ENCODE peak calls at places on chromosomes 16 and 17, in seven cellular contexts. R is lung; Y is colonic mucosa; V is naive thymus-derived CD4-positive, alpha-beta T cell; N is adipocyte; B is lower lobe of right lung; H is HL-60. U is an unnamed sample.

GRCh38 chr17:71613996-71614395 is 506.8 kb upstream of the SOX9 start:
- DNase-seq in Y (no peak), V (no peak), B (no peak), N (no peak), H (no peak), R (no peak), U (no peak)

GRCh38 chr16:76676356-76676755 is 399.2 kb downstream of the CNTNAP4 start:
- DNase-seq in V (no peak), R (no peak), N (no peak), B (no peak), H (no peak), Y (no peak), U (no peak)

GRCh38 chr16:1433756-1434155 is 2.9 kb downstream of the PERCC1 start:
- DNase-seq in Y (no peak), H (no peak), R (no peak), V (no peak), B (no peak), N (no peak), U (no peak)

GRCh38 chr17:44279586-44280344 is 11.8 kb upstream of the SLC4A1 start:
- DNase-seq in B (peak), N (peak), R (peak), H (peak), V (no peak), Y (peak), U (peak)

GRCh38 chr16:14353340-14353739 is 276.7 kb downstream of the PARN start:
- DNase-seq in V (no peak), H (no peak), R (no peak), Y (no peak), N (no peak), B (no peak), U (no peak)

GRCh38 chr17:2398655-2399571 is 1.9 kb downstream of the MNT start:
- DNase-seq in V (peak), Y (peak), H (peak), N (peak), B (peak), R (peak), U (peak)

GRCh38 chr16:57889960-57890751 is 80.8 kb downstream of the CNGB1 start:
- DNase-seq in R (no peak), B (no peak), N (peak), V (no peak), Y (peak), H (no peak), U (peak)

GRCh38 chr17:13036776-13037175 is 18.9 kb upstream of the ELAC2 start:
- DNase-seq in N (no peak), B (no peak), Y (no peak), H (no peak), V (no peak), R (no peak), U (no peak)

GRCh38 chr17:60170835-60171752 is 21.3 kb downstream of the CA4 start:
- DNase-seq in B (no peak), Y (no peak), H (no peak), N (no peak), V (no peak), R (no peak), U (no peak)

GRCh38 chr16:68396481-68396880 is 51.8 kb downstream of the SMPD3 start:
- DNase-seq in R (peak), B (peak), H (peak), N (peak), Y (peak), V (peak), U (peak)

GRCh38 chr17:83144421-83145357 is 65.3 kb downstream of the METRNL start:
- DNase-seq in Y (no peak), H (no peak), R (peak), N (peak), B (peak), V (no peak), U (peak)

GRCh38 chr16:68388124-68388523 is 60.2 kb downstream of the SMPD3 start:
- DNase-seq in N (no peak), H (no peak), B (peak), V (no peak), R (no peak), Y (no peak), U (no peak)

GRCh38 chr16:67593288-67593687 is 31.0 kb downstream of the CTCF start:
- DNase-seq in B (no peak), R (no peak), Y (no peak), H (no peak), N (no peak), V (no peak), U (peak)

GRCh38 chr17:21689604-21690003 is 2.7 kb upstream of the KCNJ18 start:
- DNase-seq in N (peak), B (no peak), H (no peak), R (peak), Y (no peak), V (no peak), U (peak)

GRCh38 chr17:63932008-63932561 is at the start of gene CD79B:
- DNase-seq in B (no peak), V (no peak), Y (no peak), H (no peak), N (no peak), R (no peak), U (no peak)

GRCh38 chr17:1490643-1491405 is 1.7 kb downstream of the MYO1C start:
- DNase-seq in N (peak), V (peak), B (peak), Y (peak), H (no peak), R (peak), U (peak)

GRCh38 chr17:60039096-60039495 is 39.6 kb downstream of the HEATR6 start:
- DNase-seq in N (no peak), R (no peak), B (no peak), Y (no peak), V (no peak), H (no peak), U (no peak)

GRCh38 chr17:68101992-68102758 is 66.6 kb downstream of the KPNA2 start:
- DNase-seq in R (peak), B (no peak), H (no peak), N (peak), Y (peak), V (peak), U (no peak)

GRCh38 chr17:79838541-79839274 is 532 bp downstream of the CBX4 start:
- DNase-seq in H (peak), Y (peak), N (peak), B (peak), R (no peak), V (peak), U (peak)

GRCh38 chr17:1515640-1516402 is 591 bp downstream of the INPP5K start:
- DNase-seq in R (peak), H (peak), N (peak), V (peak), Y (peak), B (peak), U (peak)

GRCh38 chr17:29390856-29391631 is 881 bp downstream of the TAOK1 start:
- DNase-seq in Y (peak), V (peak), R (no peak), H (peak), N (peak), B (no peak), U (peak)

GRCh38 chr16:85556456-85557082 is 56.6 kb upstream of the GSE1 start:
- DNase-seq in V (peak), B (peak), Y (peak), H (peak), R (peak), N (peak), U (peak)

GRCh38 chr16:46911038-46911437 is 26.9 kb downstream of the GPT2 start:
- DNase-seq in B (no peak), N (no peak), R (no peak), V (no peak), H (no peak), Y (no peak), U (no peak)

GRCh38 chr17:51860934-51861561 is 297.5 kb downstream of the CA10 start:
- DNase-seq in Y (peak), H (peak), V (no peak), N (no peak), B (no peak), R (no peak), U (no peak)

GRCh38 chr16:30533748-30534367 is 800 bp downstream of the ZNF747 start:
- DNase-seq in Y (peak), B (no peak), N (no peak), H (peak), R (no peak), V (no peak), U (no peak)

GRCh38 chr17:8084250-8084649 is 3.3 kb downstream of the ALOX12B start:
- DNase-seq in N (no peak), R (no peak), B (peak), V (no peak), Y (no peak), H (no peak), U (no peak)

GRCh38 chr16:1493746-1494094 is 560 bp downstream of the TELO2 start:
- DNase-seq in R (no peak), V (no peak), N (peak), H (no peak), Y (no peak), B (no peak), U (peak)

GRCh38 chr17:77572065-77572601 is 386.4 kb upstream of the TNRC6C start:
- DNase-seq in B (peak), V (no peak), H (no peak), Y (no peak), R (no peak), N (no peak), U (no peak)

GRCh38 chr17:77570565-77570898 is 388.0 kb upstream of the TNRC6C start:
- DNase-seq in H (no peak), Y (no peak), V (no peak), B (peak), N (no peak), R (no peak), U (no peak)

GRCh38 chr17:77569846-77570564 is 388.5 kb upstream of the TNRC6C start:
- DNase-seq in Y (no peak), N (no peak), V (no peak), R (no peak), H (no peak), B (peak), U (no peak)

GRCh38 chr17:77571562-77571981 is 386.9 kb upstream of the TNRC6C start:
- DNase-seq in Y (no peak), N (peak), B (peak), V (peak), H (no peak), R (no peak), U (peak)

DNA sequence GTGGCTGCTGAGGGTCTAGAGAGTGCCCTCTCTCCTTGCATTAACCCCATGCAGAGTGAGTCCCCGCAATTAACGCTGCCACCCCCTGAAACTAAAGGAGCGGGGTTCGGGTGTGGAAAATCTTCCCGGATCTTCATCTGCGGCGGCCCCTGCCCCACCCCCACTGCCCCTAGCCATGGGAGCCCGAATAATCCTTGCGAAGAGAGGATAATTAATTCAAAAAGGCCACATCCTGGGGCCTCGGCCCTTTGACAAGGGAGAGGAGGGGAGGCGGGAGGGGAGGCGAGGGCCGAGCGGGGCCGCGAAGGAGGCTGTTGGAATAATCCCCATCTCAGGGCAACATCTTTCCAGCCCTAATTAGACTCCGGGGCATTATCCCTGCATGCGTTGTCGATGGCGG is 387.4 kb upstream of the TNRC6C start:
- DNase-seq in N (no peak), Y (no peak), R (no peak), B (peak), V (no peak), H (no peak), U (no peak)
- H3K4me3 ChIP-seq in N (peak), Y (no peak), R (no peak), B (peak), V (peak), H (no peak), U (no peak)

GRCh38 chr17:5499790-5500189 is 13.4 kb downstream of the MIS12 start:
- DNase-seq in H (no peak), V (no peak), Y (no peak), R (no peak), B (no peak), N (peak), U (no peak)
- H3K4me3 ChIP-seq in H (no peak), V (peak), Y (peak), R (no peak), B (peak), N (peak), U (peak)

GRCh38 chr16:79599837-79600635 is 501 bp downstream of the MAF start:
- DNase-seq in V (peak), Y (peak), B (peak), H (no peak), N (peak), R (no peak), U (peak)

GRCh38 chr16:79599256-79599836 is 1.2 kb downstream of the MAF start:
- DNase-seq in B (no peak), N (peak), H (no peak), R (no peak), Y (no peak), V (peak), U (no peak)

GRCh38 chr16:79601978-79602609 is 1.6 kb upstream of the MAF start:
- DNase-seq in B (peak), N (peak), H (peak), V (peak), R (peak), Y (peak), U (peak)

GRCh38 chr16:79601092-79601977 is 798 bp upstream of the MAF start:
- DNase-seq in B (peak), H (no peak), V (peak), N (peak), Y (peak), R (peak), U (peak)

DNA sequence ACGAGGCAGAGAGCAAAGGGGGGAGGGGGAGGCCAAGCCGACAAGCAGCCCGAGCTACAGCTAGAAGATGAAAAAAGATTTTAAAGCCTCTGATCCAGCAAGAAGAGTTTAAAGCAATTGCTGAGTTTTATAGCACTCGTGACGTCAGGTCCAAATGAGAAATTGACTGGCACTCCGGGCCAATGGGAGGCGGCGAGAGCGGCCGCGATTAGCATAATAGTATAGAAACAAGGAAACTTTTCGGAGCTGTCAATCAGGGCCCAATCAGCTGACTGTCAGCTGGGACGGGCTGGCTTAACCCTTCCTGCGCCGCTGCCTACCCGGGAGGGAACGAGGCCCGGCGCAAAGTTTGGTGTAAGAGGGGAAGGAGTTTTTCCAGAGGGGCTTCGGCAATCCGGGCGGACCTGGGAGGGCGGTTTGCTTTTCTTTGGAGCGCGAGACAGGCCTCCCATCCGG is at the start of gene MAF:
- DNase-seq in R (peak), V (peak), H (no peak), B (peak), Y (peak), N (peak), U (peak)
- H3K4me3 ChIP-seq in R (peak), V (peak), H (peak), B (peak), Y (peak), N (peak), U (peak)

GRCh38 chr17:76538941-76539340 is 903 bp upstream of the PRCD start:
- DNase-seq in R (no peak), Y (no peak), V (no peak), B (peak), H (no peak), N (no peak), U (no peak)
- H3K4me3 ChIP-seq in R (no peak), Y (no peak), V (no peak), B (peak), H (no peak), N (peak), U (peak)

GRCh38 chr16:86932130-86932982 is 354.0 kb downstream of the FOXL1 start:
- DNase-seq in R (no peak), V (no peak), N (no peak), B (no peak), Y (no peak), H (no peak), U (no peak)

GRCh38 chr16:86930001-86930400 is 351.7 kb downstream of the FOXL1 start:
- DNase-seq in H (no peak), V (no peak), B (no peak), R (no peak), N (no peak), Y (no peak), U (no peak)

GRCh38 chr16:86929149-86929871 is 351.0 kb downstream of the FOXL1 start:
- DNase-seq in V (no peak), B (no peak), Y (no peak), R (no peak), H (no peak), N (no peak), U (peak)

GRCh38 chr16:86930663-86931062 is 352.3 kb downstream of the FOXL1 start:
- DNase-seq in B (no peak), V (no peak), Y (no peak), H (no peak), N (no peak), R (no peak), U (no peak)

DNA sequence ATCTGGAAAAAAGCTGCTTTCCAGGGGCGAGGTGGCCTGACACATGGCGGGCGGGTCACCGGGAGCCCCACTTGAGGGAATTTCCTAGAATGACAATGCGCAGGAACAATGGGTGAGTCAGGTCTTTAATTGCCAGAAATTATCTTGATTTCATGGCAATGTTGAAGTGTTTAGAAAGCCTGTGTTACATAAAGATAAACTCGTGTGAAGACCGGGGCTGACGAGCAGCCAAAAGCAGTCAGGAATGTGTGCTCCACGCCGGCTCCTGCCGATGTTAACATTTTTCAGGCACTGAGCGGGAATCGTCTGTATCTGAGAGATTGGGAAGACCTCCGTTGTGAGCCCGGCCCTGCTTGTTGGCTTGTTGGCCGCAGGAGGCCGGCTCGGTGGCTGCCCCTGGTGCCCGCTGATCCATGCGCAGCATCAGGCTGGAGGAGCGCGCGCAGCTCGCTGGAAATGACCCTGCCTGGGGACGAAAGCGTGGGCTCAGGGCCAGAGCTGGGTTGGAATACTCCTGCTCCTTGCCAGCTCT is 353.1 kb downstream of the FOXL1 start:
- DNase-seq in H (no peak), B (no peak), N (peak), R (no peak), V (no peak), Y (no peak), U (peak)
- H3K4me3 ChIP-seq in H (no peak), B (no peak), N (peak), R (no peak), V (no peak), Y (no peak), U (no peak)

GRCh38 chr17:78256705-78257559 is 25.5 kb downstream of the TMEM235 start:
- DNase-seq in Y (no peak), R (no peak), V (no peak), H (no peak), B (no peak), N (no peak), U (peak)
- H3K4me3 ChIP-seq in Y (no peak), R (no peak), V (no peak), H (no peak), B (no peak), N (no peak), U (no peak)

GRCh38 chr17:50162466-50163254 is 3.1 kb upstream of the SGCA start:
- DNase-seq in V (peak), Y (no peak), N (no peak), R (no peak), H (no peak), B (no peak), U (no peak)

GRCh38 chr17:50161023-50161910 is 4.5 kb upstream of the SGCA start:
- DNase-seq in V (peak), H (peak), R (peak), B (peak), N (peak), Y (peak), U (peak)

GRCh38 chr17:50163846-50164696 is 1.7 kb upstream of the SGCA start:
- DNase-seq in R (no peak), H (no peak), B (no peak), N (no peak), Y (no peak), V (no peak), U (no peak)

GRCh38 chr17:50164697-50164988 is 1.2 kb upstream of the SGCA start:
- DNase-seq in Y (no peak), R (no peak), B (no peak), H (no peak), N (no peak), V (no peak), U (no peak)

DNA sequence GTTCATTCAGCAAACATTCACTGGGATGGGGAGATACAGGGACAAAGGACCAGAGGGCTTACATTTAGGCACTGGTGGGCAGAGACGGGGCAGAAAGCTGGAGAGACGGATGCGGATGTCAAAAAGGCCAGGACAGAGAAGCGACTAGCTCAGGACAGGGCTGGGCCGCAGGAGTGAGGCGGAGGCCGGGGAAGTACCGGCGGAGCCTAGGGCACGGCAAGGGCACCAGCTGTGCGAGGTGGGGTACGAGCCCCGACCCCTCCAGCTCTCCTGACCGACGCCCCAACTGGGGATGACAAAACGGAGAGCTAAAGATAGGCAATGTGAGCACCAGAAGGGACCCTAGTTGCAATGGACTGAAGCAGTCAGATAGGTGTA is 3.9 kb upstream of the SGCA start:
- DNase-seq in R (no peak), B (no peak), H (no peak), N (no peak), Y (no peak), V (no peak), U (no peak)
- H3K4me3 ChIP-seq in R (no peak), B (peak), H (no peak), N (peak), Y (peak), V (peak), U (no peak)

GRCh38 chr17:16286947-16287562 is 66.2 kb downstream of the CENPV start:
- DNase-seq in V (no peak), R (no peak), N (peak), B (no peak), H (no peak), Y (no peak), U (peak)

GRCh38 chr17:16287563-16288027 is 65.7 kb downstream of the CENPV start:
- DNase-seq in Y (peak), V (no peak), B (no peak), R (no peak), N (peak), H (peak), U (peak)

GRCh38 chr17:16285646-16286008 is 67.6 kb downstream of the CENPV start:
- DNase-seq in B (no peak), V (no peak), Y (no peak), H (no peak), N (no peak), R (no peak), U (no peak)

GRCh38 chr17:16283705-16284104 is 66.7 kb downstream of the PIGL start:
- DNase-seq in H (no peak), Y (no peak), V (no peak), R (no peak), B (no peak), N (no peak), U (peak)

GRCh38 chr17:16286009-16286946 is 67.0 kb downstream of the CENPV start:
- DNase-seq in H (peak), B (peak), R (peak), V (peak), Y (peak), N (peak), U (peak)
- H3K4me3 ChIP-seq in H (no peak), B (peak), R (no peak), V (peak), Y (no peak), N (peak), U (peak)

GRCh38 chr16:2756288-2757015 is 4.0 kb downstream of the SRRM2 start:
- DNase-seq in H (no peak), B (peak), Y (no peak), N (no peak), R (no peak), V (no peak), U (no peak)
- H3K4me3 ChIP-seq in H (no peak), B (no peak), Y (no peak), N (no peak), R (no peak), V (no peak), U (no peak)